ENCODE peak calls at places on chromosomes 13 and 19, in seven cellular contexts. C is GM23338; Q is stomach; T is fibroblast of mammary gland; N is HFFc6; L is CD8-positive, alpha-beta T cell; X is lower leg skin. V is an unnamed sample.

GRCh38 chr19:1074512-1075283 is 7.7 kb downstream of the ARHGAP45 start:
- DNase-seq in X (peak; percentile 97), Q (peak; percentile 94), C (no peak), T (no peak), L (peak; percentile 100), N (no peak), V (peak; percentile 87)

GRCh38 chr19:20414133-20414532 is 151.4 kb downstream of the ZNF737 start:
- DNase-seq in X (no peak), T (no peak), C (no peak), L (no peak), Q (no peak), N (no peak), V (no peak)

GRCh38 chr19:35939307-35940077 is 3.3 kb downstream of the LRFN3 start:
- DNase-seq in L (no peak), N (no peak), T (no peak), X (no peak), C (no peak), Q (no peak), V (no peak)

GRCh38 chr13:24035411-24035810 is 125.1 kb upstream of the SPATA13 start:
- DNase-seq in L (no peak), Q (no peak), T (no peak), C (no peak), N (no peak), X (no peak), V (no peak)

GRCh38 chr19:43584484-43584883 is 8.9 kb downstream of the PINLYP start:
- DNase-seq in Q (no peak), X (no peak), L (no peak), T (no peak), C (no peak), N (no peak), V (no peak)

GRCh38 chr19:15194938-15195337 is 5.9 kb downstream of the NOTCH3 start:
- DNase-seq in X (no peak), C (no peak), T (peak; percentile 80), L (no peak), N (peak; percentile 22), Q (no peak), V (no peak)

GRCh38 chr13:50990540-50991506 is 81.2 kb downstream of the RNASEH2B start:
- DNase-seq in Q (no peak), T (peak; percentile 73), X (no peak), L (no peak), C (peak; percentile 44), N (no peak), V (no peak)

GRCh38 chr13:114041493-114041892 is 67.6 kb upstream of the C13orf46 start:
- DNase-seq in L (no peak), C (no peak), X (no peak), Q (no peak), N (no peak), T (no peak), V (no peak)

GRCh38 chr19:28435551-28436261 is 777.2 kb downstream of the UQCRFS1 start:
- DNase-seq in L (no peak), X (no peak), N (no peak), C (no peak), T (no peak), Q (no peak), V (no peak)

GRCh38 chr13:112961457-112962369 is 7.3 kb upstream of the MCF2L start:
- DNase-seq in X (peak; percentile 79), N (no peak), C (no peak), T (no peak), L (no peak), Q (no peak), V (no peak)

GRCh38 chr19:30180691-30181090 is 191.5 kb upstream of the ZNF536 start:
- DNase-seq in N (no peak), L (no peak), X (no peak), Q (no peak), T (no peak), C (no peak), V (no peak)

GRCh38 chr19:50496189-50497029 is 14.6 kb downstream of the JOSD2 start:
- DNase-seq in Q (no peak), L (no peak), N (no peak), C (peak; percentile 59), X (no peak), T (no peak), V (no peak)

GRCh38 chr19:17616961-17617806 is 61.7 kb downstream of the COLGALT1 start:
- DNase-seq in N (peak; percentile 43), Q (no peak), C (peak; percentile 94), X (no peak), T (peak; percentile 23), L (no peak), V (no peak)

GRCh38 chr13:60369242-60369641 is 27.8 kb upstream of the TDRD3 start:
- DNase-seq in N (no peak), L (no peak), T (no peak), C (peak; percentile 24), X (no peak), Q (no peak), V (peak; percentile 11)

GRCh38 chr13:91245283-91245682 is 102.2 kb upstream of the MIR17HG start:
- DNase-seq in C (no peak), Q (no peak), L (no peak), N (no peak), X (no peak), T (no peak), V (no peak)

GRCh38 chr13:41384749-41385503 is 72.4 kb upstream of the RGCC start:
- DNase-seq in N (no peak), C (peak; percentile 41), L (no peak), X (no peak), T (peak; percentile 33), Q (no peak), V (peak; percentile 18)

GRCh38 chr19:10045371-10045770 is 32.1 kb downstream of the RDH8 start:
- DNase-seq in L (no peak), Q (no peak), C (no peak), N (no peak), X (no peak), T (no peak), V (no peak)

GRCh38 chr13:34416833-34417425 is 525.1 kb upstream of the NBEA start:
- DNase-seq in N (peak; percentile 81), Q (no peak), C (peak; percentile 1), X (no peak), T (peak; percentile 83), L (no peak), V (no peak)

GRCh38 chr13:21164631-21165030 is 11.7 kb downstream of the SKA3 start:
- DNase-seq in C (no peak), X (no peak), Q (no peak), T (peak; percentile 55), L (no peak), N (no peak), V (peak; percentile 67)

GRCh38 chr19:1567848-1568227 is 287 bp downstream of the MEX3D start:
- DNase-seq in N (no peak), Q (no peak), T (no peak), C (no peak), L (no peak), X (no peak), V (no peak)

GRCh38 chr19:18636969-18637629 is at the start of gene KLHL26:
- DNase-seq in Q (no peak), T (no peak), N (no peak), C (no peak), X (no peak), L (peak; percentile 52), V (no peak)

GRCh38 chr13:45456196-45456972 is 8.4 kb upstream of the COG3 start:
- DNase-seq in Q (no peak), N (peak; percentile 54), C (no peak), X (no peak), L (no peak), T (peak; percentile 58), V (peak; percentile 27)

DNA sequence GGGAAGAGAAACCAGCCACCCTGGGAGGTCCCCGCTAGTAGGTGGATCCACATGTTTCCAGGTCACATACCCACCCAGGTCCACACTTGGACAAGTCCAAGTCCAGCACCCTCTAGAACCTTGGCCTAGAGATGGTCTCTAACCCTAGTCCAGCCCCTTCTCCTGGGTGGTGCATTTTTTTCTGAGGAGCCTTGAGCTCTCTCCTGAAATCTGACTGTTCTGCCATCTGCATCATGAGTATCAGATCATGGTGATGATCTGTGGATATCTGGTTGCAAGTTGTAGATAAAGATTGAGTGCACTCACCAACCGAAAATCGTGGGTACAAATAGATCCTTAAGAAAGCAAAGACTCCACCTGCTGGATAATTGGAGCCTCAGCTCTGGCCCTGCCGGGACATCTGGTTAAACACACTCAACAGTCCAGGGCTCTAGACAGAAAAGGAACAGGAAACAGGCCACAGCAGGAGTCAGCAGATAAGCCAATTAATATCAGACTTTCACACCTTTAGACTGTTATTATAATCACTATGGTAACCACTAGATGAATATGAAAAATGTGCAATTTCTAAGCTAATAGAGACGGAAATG is 41.1 kb downstream of the GPR12 start:
- DNase-seq in Q (no peak), L (no peak), C (peak; percentile 41), N (peak; percentile 10), T (no peak), X (no peak), V (peak; percentile 15)
- TF ChIP-seq CTCF in Q (no peak), L (no peak), C (peak; percentile 44), N (peak; percentile 51), T (peak; percentile 14), X (no peak), V (no peak)

GRCh38 chr13:54185785-54186184 is 1157.2 kb downstream of the OLFM4 start:
- DNase-seq in C (peak; percentile 88), X (no peak), Q (no peak), L (no peak), N (no peak), T (no peak), V (peak; percentile 24)
- TF ChIP-seq CTCF in C (peak; percentile 97), X (no peak), Q (no peak), L (no peak), N (no peak), T (no peak), V (peak; percentile 37)

DNA sequence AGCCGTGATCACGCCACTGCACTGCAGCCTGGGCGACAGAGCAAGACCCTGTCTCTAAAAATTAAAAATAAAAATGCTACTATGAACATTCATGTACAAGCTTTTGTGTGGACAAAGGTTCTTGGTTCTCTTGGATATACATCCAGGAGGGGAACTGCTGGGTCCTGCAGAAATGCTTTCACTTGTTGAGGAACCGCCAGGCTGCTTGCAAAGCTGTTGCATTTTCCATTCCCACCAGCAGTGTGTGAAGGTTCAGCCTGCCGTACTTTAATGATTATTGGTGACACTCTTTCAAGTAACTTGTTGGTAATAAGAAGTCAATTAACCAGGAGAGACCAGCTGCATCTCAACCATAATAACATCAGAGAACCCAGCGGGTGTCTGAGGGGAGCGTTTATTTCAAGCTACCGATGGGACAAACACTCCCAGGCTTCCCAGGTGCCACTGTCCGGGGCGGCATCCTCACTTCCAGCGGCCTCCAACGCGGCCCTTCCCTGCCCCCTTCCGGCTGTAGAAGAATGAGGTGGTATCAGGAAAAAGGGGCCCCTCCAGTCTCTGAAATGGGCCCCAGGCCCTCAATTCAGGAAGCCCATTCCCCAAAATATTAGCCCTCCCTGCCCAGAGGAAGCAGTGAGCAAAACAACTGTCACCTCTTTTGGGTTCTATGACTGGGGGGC is 15.2 kb upstream of the PPP1R12C start:
- DNase-seq in Q (no peak), T (no peak), X (no peak), L (no peak), N (no peak), C (peak; percentile 57), V (no peak)
- TF ChIP-seq CTCF in Q (no peak), T (no peak), X (no peak), L (no peak), N (no peak), C (peak; percentile 36), V (no peak)

DNA sequence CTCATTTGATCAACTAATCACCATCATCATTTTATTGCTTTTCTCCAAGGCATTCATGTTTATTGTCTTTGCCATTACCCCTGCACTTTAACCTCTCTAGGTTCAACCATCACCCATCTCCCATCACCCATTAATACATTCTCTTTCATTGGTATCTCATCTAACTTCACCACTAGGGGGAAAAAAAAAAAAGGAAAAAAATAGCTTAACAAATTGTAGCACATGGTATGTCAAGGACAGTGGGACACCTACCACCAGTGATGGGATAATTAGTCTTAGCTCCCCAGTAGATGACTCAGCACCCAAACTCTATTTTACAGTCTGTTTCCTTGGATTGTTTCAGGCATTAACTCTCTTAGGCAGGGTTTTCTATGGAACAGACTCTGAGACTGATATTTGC is 1770.2 kb upstream of the MIR17HG start:
- DNase-seq in C (peak; percentile 16), N (no peak), L (no peak), Q (no peak), X (no peak), T (no peak), V (no peak)
- TF ChIP-seq CTCF in C (peak; percentile 28), N (peak; percentile 38), L (no peak), Q (no peak), X (no peak), T (no peak), V (no peak)

V was measured in MCF 10A.